ENCODE peak calls at places on chromosomes 11 and 22, in eight cellular contexts. J, G, F, C, S, W, T and X are unnamed samples.

GRCh38 chr11:12704049-12704448 is 29.8 kb downstream of the TEAD1 start:
- DNase-seq in J (peak; percentile 81), G (no peak), F (no peak), C (no peak), S (no peak), W (no peak), T (peak; percentile 96), X (no peak)

GRCh38 chr11:129694966-129695365 is 120.7 kb upstream of the TMEM45B start:
- DNase-seq in J (peak; percentile 52), G (no peak), F (no peak), C (no peak), S (no peak), W (no peak), T (peak; percentile 33), X (peak; percentile 26)

GRCh38 chr22:19974233-19974861 is 32.7 kb upstream of the TXNRD2 start:
- DNase-seq in J (peak; percentile 35), G (no peak), F (no peak), C (no peak), S (peak; percentile 78), W (peak; percentile 94), T (peak; percentile 66), X (peak; percentile 67)

GRCh38 chr22:27170491-27170890 is 513.1 kb downstream of the MIAT start:
- DNase-seq in J (peak; percentile 8), G (no peak), F (no peak), C (no peak), S (no peak), W (peak; percentile 53), T (peak; percentile 42), X (peak; percentile 75)

GRCh38 chr11:86978756-86979608 is 23.8 kb upstream of the FZD4 start:
- DNase-seq in J (peak; percentile 58), G (no peak), F (no peak), C (no peak), S (no peak), W (peak; percentile 75), T (peak; percentile 57), X (peak; percentile 18)

GRCh38 chr22:22759371-22759770 is 115.0 kb downstream of the GGTLC2 start:
- DNase-seq in J (no peak), G (no peak), F (no peak), C (no peak), S (no peak), W (no peak), T (no peak), X (no peak)

GRCh38 chr11:71222318-71223080 is 29.9 kb downstream of the SHANK2 start:
- DNase-seq in J (no peak), G (no peak), F (no peak), C (no peak), S (no peak), W (no peak), T (no peak), X (no peak)

GRCh38 chr11:80758787-80759186 is 1318.0 kb upstream of the TENM4 start:
- DNase-seq in J (no peak), G (no peak), F (no peak), C (no peak), S (no peak), W (no peak), T (no peak), X (no peak)

GRCh38 chr22:20636945-20637344 is 129.5 kb downstream of the MED15 start:
- DNase-seq in J (no peak), G (no peak), F (no peak), C (no peak), S (no peak), W (no peak), T (no peak), X (no peak)

GRCh38 chr11:61780581-61781162 is 11.7 kb downstream of the TMEM258 start:
- DNase-seq in J (peak; percentile 32), G (no peak), F (no peak), C (no peak), S (no peak), W (no peak), T (no peak), X (no peak)

GRCh38 chr22:36086170-36086490 is 57.5 kb upstream of the RBFOX2 start:
- DNase-seq in J (peak; percentile 54), G (no peak), F (no peak), C (no peak), S (no peak), W (no peak), T (no peak), X (peak; percentile 45)

GRCh38 chr11:132886335-132886734 is 646.0 kb downstream of the OPCML start:
- DNase-seq in J (peak; percentile 31), G (no peak), F (no peak), C (no peak), S (no peak), W (no peak), T (peak; percentile 91), X (peak; percentile 40)

GRCh38 chr11:73262851-73263495 is 9.2 kb upstream of the P2RY6 start:
- DNase-seq in J (peak; percentile 62), G (no peak), F (no peak), C (no peak), S (no peak), W (no peak), T (peak; percentile 42), X (peak; percentile 22)

GRCh38 chr22:41947181-41948080 is 479 bp upstream of the CENPM start:
- DNase-seq in J (no peak), G (no peak), F (no peak), C (no peak), S (no peak), W (no peak), T (no peak), X (no peak)

GRCh38 chr11:67083786-67084366 is 27.2 kb downstream of the RHOD start:
- DNase-seq in J (no peak), G (no peak), F (no peak), C (no peak), S (no peak), W (no peak), T (no peak), X (no peak)

GRCh38 chr11:29173660-29174062 is 843.2 kb downstream of the KCNA4 start:
- DNase-seq in J (peak; percentile 59), G (no peak), F (no peak), C (peak; percentile 62), S (no peak), W (no peak), T (peak; percentile 92), X (peak; percentile 81)

GRCh38 chr11:90558328-90558865 is 335.5 kb upstream of the CHORDC1 start:
- DNase-seq in J (peak; percentile 4), G (no peak), F (no peak), C (no peak), S (no peak), W (no peak), T (no peak), X (no peak)